ENCODE peak calls at places on chromosomes 6 and 20, in six cellular contexts. V is cerebellar cortex; S is SW 1271; L is neural progenitor cell; C is stimulated activated naive B cell treated with anti-CD40 and anti-IgM and Interleukin-4, amounts not matched to agents 10 μg/mL and 1 μg/mL and 100 μg/mL, for 72 hours; A is NAMALWA. Q is an unnamed sample.
A peak's percentile ranks its signal among the peaks of the same experiment; 100 is the strongest.

GRCh38 chr6:8219352-8219943 is 117.1 kb upstream of the EEF1E1 start:
- DNase-seq in V (peak; percentile 57), S (peak; percentile 69), L (peak; percentile 60), C (no peak), A (peak; percentile 66), Q (peak; percentile 50)

GRCh38 chr20:57661201-57662027 is 41.2 kb upstream of the ZBP1 start:
- DNase-seq in V (no peak), S (no peak), L (no peak), C (no peak), A (no peak), Q (no peak)

GRCh38 chr6:105902401-105903031 is 183.6 kb upstream of the PRDM1 start:
- DNase-seq in V (no peak), S (no peak), L (peak; percentile 63), C (no peak), A (peak; percentile 53), Q (peak; percentile 81)

GRCh38 chr6:138007014-138007472 is 100.2 kb downstream of the PERP start:
- DNase-seq in V (peak; percentile 7), S (peak; percentile 11), L (peak; percentile 67), C (no peak), A (peak; percentile 33), Q (peak; percentile 45)

GRCh38 chr6:25070547-25071366 is 135.0 kb upstream of the RIPOR2 start:
- DNase-seq in V (peak; percentile 76), S (peak; percentile 79), L (peak; percentile 87), C (peak; percentile 71), A (peak; percentile 90), Q (peak; percentile 78)

GRCh38 chr6:43089874-43090556 is 13.9 kb downstream of the PTK7 start:
- DNase-seq in V (peak; percentile 40), S (no peak), L (peak; percentile 41), C (no peak), A (no peak), Q (no peak)

GRCh38 chr6:403659-404655 is 12.4 kb downstream of the IRF4 start:
- DNase-seq in V (no peak), S (no peak), L (no peak), C (peak; percentile 62), A (no peak), Q (no peak)

GRCh38 chr6:46243754-46244153 is 73.0 kb upstream of the ENPP5 start:
- DNase-seq in V (no peak), S (no peak), L (no peak), C (no peak), A (no peak), Q (no peak)

GRCh38 chr6:1263039-1263849 is 48.7 kb upstream of the FOXQ1 start:
- DNase-seq in V (no peak), S (no peak), L (no peak), C (no peak), A (no peak), Q (peak; percentile 33)

GRCh38 chr6:91965872-91966271 is 1379.0 kb upstream of the MAP3K7 start:
- DNase-seq in V (no peak), S (no peak), L (no peak), C (no peak), A (no peak), Q (no peak)

GRCh38 chr20:325889-326644 is 715 bp downstream of the SOX12 start:
- DNase-seq in V (peak; percentile 55), S (peak; percentile 58), L (peak; percentile 92), C (peak; percentile 50), A (peak; percentile 82), Q (peak; percentile 70)

GRCh38 chr6:13304580-13305255 is 23.6 kb downstream of the TBC1D7 start:
- DNase-seq in V (no peak), S (no peak), L (no peak), C (no peak), A (peak; percentile 77), Q (no peak)

GRCh38 chr6:14731638-14732037 is 514.2 kb upstream of the JARID2 start:
- DNase-seq in V (no peak), S (no peak), L (no peak), C (no peak), A (no peak), Q (no peak)

GRCh38 chr6:158170656-158171081 is 2.5 kb downstream of the GTF2H5 start:
- DNase-seq in V (peak; percentile 7), S (peak; percentile 35), L (no peak), C (no peak), A (no peak), Q (peak; percentile 85)

GRCh38 chr20:48621256-48622078 is 206.3 kb downstream of the PREX1 start:
- DNase-seq in V (no peak), S (peak; percentile 3), L (no peak), C (no peak), A (no peak), Q (peak; percentile 69)

GRCh38 chr20:53776858-53777257 is 183.2 kb upstream of the ZNF217 start:
- DNase-seq in V (no peak), S (no peak), L (no peak), C (no peak), A (no peak), Q (no peak)

GRCh38 chr6:16704706-16705402 is 56.4 kb downstream of the ATXN1 start:
- DNase-seq in V (no peak), S (no peak), L (no peak), C (no peak), A (no peak), Q (no peak)

GRCh38 chr20:4571759-4572531 is 149.8 kb upstream of the PRND start:
- DNase-seq in V (no peak), S (peak; percentile 16), L (no peak), C (no peak), A (no peak), Q (peak; percentile 39)

GRCh38 chr6:25746968-25747367 is 7.6 kb upstream of the SLC17A4 start:
- DNase-seq in V (no peak), S (no peak), L (no peak), C (no peak), A (no peak), Q (no peak)

GRCh38 chr20:62907377-62908317 is 18.7 kb downstream of the DIDO1 start:
- DNase-seq in V (no peak), S (no peak), L (peak; percentile 63), C (no peak), A (peak; percentile 71), Q (no peak)

GRCh38 chr6:136820541-136820940 is 1.9 kb upstream of the PEX7 start:
- DNase-seq in V (no peak), S (no peak), L (no peak), C (no peak), A (no peak), Q (no peak)

GRCh38 chr6:128070406-128070805 is 169.5 kb upstream of the THEMIS start:
- DNase-seq in V (no peak), S (no peak), L (no peak), C (no peak), A (no peak), Q (no peak)

GRCh38 chr6:45378324-45378926 is 691 bp upstream of the SUPT3H start:
- DNase-seq in V (no peak), S (peak; percentile 87), L (peak; percentile 77), C (no peak), A (no peak), Q (no peak)

GRCh38 chr20:11766961-11767360 is 150.7 kb upstream of the BTBD3 start:
- DNase-seq in V (peak; percentile 89), S (no peak), L (no peak), C (no peak), A (no peak), Q (no peak)

GRCh38 chr6:3510178-3510577 is 53.3 kb upstream of the SLC22A23 start:
- DNase-seq in V (no peak), S (no peak), L (no peak), C (no peak), A (no peak), Q (no peak)

GRCh38 chr20:40778894-40779496 is 90.0 kb upstream of the MAFB start:
- DNase-seq in V (no peak), S (no peak), L (no peak), C (no peak), A (peak; percentile 32), Q (no peak)

GRCh38 chr6:113586413-113586812 is 270.7 kb upstream of the MARCKS start:
- DNase-seq in V (no peak), S (no peak), L (no peak), C (no peak), A (no peak), Q (peak; percentile 47)

GRCh38 chr6:170076466-170077165 is 214.3 kb downstream of the DLL1 start:
- DNase-seq in V (no peak), S (no peak), L (no peak), C (no peak), A (no peak), Q (no peak)

GRCh38 chr6:121732641-121733040 is 297.2 kb downstream of the GJA1 start:
- DNase-seq in V (no peak), S (no peak), L (no peak), C (no peak), A (no peak), Q (no peak)

GRCh38 chr6:89022747-89023289 is 57.7 kb upstream of the PNRC1 start:
- DNase-seq in V (no peak), S (no peak), L (no peak), C (no peak), A (no peak), Q (peak; percentile 27)